ENCODE peak calls at places on chromosomes 5 and 9, in ten cellular contexts. T is heart right ventricle, E is IMR-90, B is HCT116, K is GM23338, O is PC-9, U is PC-3, P is transverse colon, I is colonic mucosa, A is adipocyte. Q is an unnamed sample.

GRCh38 chr5:92652735-92653134 is 928.3 kb downstream of the NR2F1-AS1 start:
- DNase-seq in T (no peak), E (peak; percentile 71), B (no peak), K (no peak), O (no peak), U (no peak), P (no peak), I (no peak), A (peak; percentile 90), Q (no peak)

GRCh38 chr5:58149750-58150149 is 310.1 kb downstream of the PLK2 start:
- DNase-seq in T (no peak), E (no peak), B (no peak), K (no peak), O (no peak), U (peak; percentile 16), P (no peak), I (no peak), A (no peak), Q (no peak)

GRCh38 chr9:123432331-123433236 is 76.6 kb downstream of the CRB2 start:
- DNase-seq in T (no peak), E (no peak), B (no peak), K (no peak), O (no peak), U (no peak), P (no peak), I (no peak), A (no peak), Q (no peak)

GRCh38 chr5:97427235-97427634 is 244.2 kb upstream of the RIOK2 start:
- DNase-seq in T (no peak), E (no peak), B (no peak), K (peak; percentile 48), O (no peak), U (no peak), P (no peak), I (no peak), A (no peak), Q (no peak)

GRCh38 chr9:95854386-95855015 is 21.0 kb upstream of the ERCC6L2 start:
- DNase-seq in T (no peak), E (peak; percentile 82), B (no peak), K (no peak), O (peak; percentile 61), U (peak; percentile 79), P (no peak), I (no peak), A (peak; percentile 84), Q (no peak)

GRCh38 chr9:134895849-134896833 is 15.5 kb downstream of the FCN2 start:
- DNase-seq in T (peak; percentile 76), E (peak; percentile 75), B (peak; percentile 69), K (no peak), O (no peak), U (peak; percentile 61), P (no peak), I (no peak), A (peak; percentile 51), Q (no peak)

GRCh38 chr5:58002318-58002717 is 457.6 kb downstream of the PLK2 start:
- DNase-seq in T (no peak), E (peak; percentile 39), B (no peak), K (no peak), O (peak; percentile 51), U (peak; percentile 77), P (no peak), I (no peak), A (peak; percentile 14), Q (no peak)

GRCh38 chr5:65999061-65999723 is 72.8 kb downstream of the ERBIN start:
- DNase-seq in T (no peak), E (no peak), B (no peak), K (peak; percentile 30), O (no peak), U (no peak), P (no peak), I (no peak), A (no peak), Q (no peak)

GRCh38 chr9:134950404-134950760 is 32.7 kb upstream of the FCN1 start:
- DNase-seq in T (no peak), E (no peak), B (no peak), K (no peak), O (no peak), U (no peak), P (no peak), I (no peak), A (no peak), Q (no peak)

GRCh38 chr9:134242706-134243105 is 78.3 kb upstream of the RNU6ATAC start:
- DNase-seq in T (no peak), E (no peak), B (no peak), K (no peak), O (no peak), U (no peak), P (no peak), I (no peak), A (no peak), Q (no peak)

GRCh38 chr5:32639943-32640342 is 54.6 kb downstream of the SUB1 start:
- DNase-seq in T (no peak), E (no peak), B (peak; percentile 13), K (no peak), O (peak; percentile 75), U (peak; percentile 66), P (no peak), I (no peak), A (no peak), Q (no peak)

GRCh38 chr5:106094128-106094726 is 1576.5 kb downstream of the EFNA5 start:
- DNase-seq in T (no peak), E (peak; percentile 69), B (no peak), K (no peak), O (peak; percentile 77), U (peak; percentile 98), P (peak; percentile 9), I (no peak), A (peak; percentile 93), Q (no peak)

GRCh38 chr5:62312674-62313073 is 6.7 kb downstream of the KIF2A start:
- DNase-seq in T (no peak), E (no peak), B (no peak), K (no peak), O (no peak), U (no peak), P (no peak), I (no peak), A (peak; percentile 27), Q (no peak)

GRCh38 chr5:94243612-94244011 is 374.8 kb downstream of the KIAA0825 start:
- DNase-seq in T (no peak), E (peak; percentile 54), B (no peak), K (no peak), O (no peak), U (no peak), P (no peak), I (no peak), A (no peak), Q (no peak)

GRCh38 chr5:124721336-124721735 is 25.1 kb downstream of the ZNF608 start:
- DNase-seq in T (no peak), E (no peak), B (no peak), K (no peak), O (no peak), U (no peak), P (no peak), I (no peak), A (no peak), Q (no peak)

GRCh38 chr5:124718376-124718775 is 28.1 kb downstream of the ZNF608 start:
- DNase-seq in T (no peak), E (no peak), B (no peak), K (no peak), O (peak; percentile 67), U (peak; percentile 6), P (no peak), I (no peak), A (no peak), Q (no peak)

GRCh38 chr5:124716169-124716568 is 30.3 kb downstream of the ZNF608 start:
- DNase-seq in T (no peak), E (no peak), B (no peak), K (no peak), O (no peak), U (no peak), P (no peak), I (no peak), A (no peak), Q (no peak)

GRCh38 chr5:124720589-124720988 is 25.9 kb downstream of the ZNF608 start:
- DNase-seq in T (no peak), E (no peak), B (no peak), K (no peak), O (no peak), U (no peak), P (no peak), I (no peak), A (no peak), Q (no peak)

DNA sequence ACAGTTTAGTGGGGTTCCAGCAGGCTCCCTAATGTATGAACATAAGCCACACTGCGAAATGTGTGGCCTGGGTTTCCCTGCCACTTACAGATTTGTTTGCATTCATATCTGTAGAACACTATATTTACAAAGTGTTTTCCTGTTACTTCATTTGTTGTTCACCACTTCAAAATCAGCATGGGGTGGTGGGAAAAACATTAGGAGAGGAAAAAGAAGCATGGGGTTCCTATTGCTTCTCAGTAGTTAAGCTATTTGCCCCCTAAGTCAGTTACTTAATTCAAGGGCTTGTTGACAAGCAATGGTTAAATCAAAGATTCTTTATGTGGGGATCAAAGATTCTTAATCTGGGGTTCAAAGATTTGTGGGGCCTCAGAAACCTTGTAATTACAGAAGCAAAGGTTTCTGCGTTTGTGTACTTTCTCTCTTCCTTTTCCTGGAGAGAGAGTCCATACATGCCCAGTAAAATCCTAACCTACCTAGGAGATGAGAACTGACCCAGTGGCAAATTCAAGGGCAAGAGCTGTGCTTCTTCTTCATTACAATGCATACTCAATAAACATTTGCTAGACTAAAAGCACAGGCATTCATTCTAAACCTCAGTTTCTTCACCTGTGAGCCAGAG is 27.0 kb downstream of the ZNF608 start:
- DNase-seq in T (no peak), E (no peak), B (no peak), K (no peak), O (no peak), U (no peak), P (no peak), I (no peak), A (no peak), Q (no peak)
- H3K4me3 ChIP-seq in T (no peak overlapping the region), E (no peak overlapping the region), B (no peak overlapping the region), K (no peak overlapping the region), O (no peak overlapping the region), U (no peak overlapping the region), P (no peak overlapping the region), I (no peak overlapping the region), A (no peak overlapping the region), Q (no peak overlapping the region)

GRCh38 chr9:131575946-131576853 is 30.9 kb downstream of the PRRT1B start:
- DNase-seq in T (no peak), E (no peak), B (no peak), K (no peak), O (no peak), U (no peak), P (no peak), I (no peak), A (no peak), Q (no peak)
- H3K36me3 ChIP-seq in T (peaks cover 97% of the 10 kb centered on the region), E (peaks cover 37% of the 10 kb centered on the region), B (no peaks in the 10 kb centered on the region), K (no peaks in the 10 kb centered on the region), O (no peaks in the 10 kb centered on the region), U (no peaks in the 10 kb centered on the region), P (no peaks in the 10 kb centered on the region), I (peaks cover 11% of the 10 kb centered on the region), A (peaks cover 41% of the 10 kb centered on the region), Q (peaks cover 8% of the 10 kb centered on the region)

GRCh38 chr9:116155700-116156045 is 2.1 kb downstream of the PAPPA start:
- DNase-seq in T (no peak), E (peak; percentile 75), B (no peak), K (peak; percentile 31), O (no peak), U (no peak), P (no peak), I (no peak), A (peak; percentile 80), Q (peak; percentile 34)
- H3K27me3 ChIP-seq in T (peaks cover 5% of the 10 kb centered on the region), E (no peaks in the 10 kb centered on the region), B (peaks cover 35% of the 10 kb centered on the region), K (peaks cover 67% of the 10 kb centered on the region), O (no peaks in the 10 kb centered on the region), U (no peaks in the 10 kb centered on the region), P (peaks cover 71% of the 10 kb centered on the region), I (peaks cover 30% of the 10 kb centered on the region), A (no peaks in the 10 kb centered on the region), Q (peaks cover 53% of the 10 kb centered on the region)

GRCh38 chr5:67050125-67050524 is 146.5 kb downstream of the CD180 start:
- DNase-seq in T (no peak), E (no peak), B (no peak), K (no peak), O (no peak), U (no peak), P (peak; percentile 39), I (peak; percentile 57), A (no peak), Q (no peak)
- H3K4me3 ChIP-seq in T (no peak overlapping the region), E (no peak overlapping the region), B (no peak overlapping the region), K (no peak overlapping the region), O (no peak overlapping the region), U (no peak overlapping the region), P (no peak overlapping the region), I (no peak overlapping the region), A (no peak overlapping the region), Q (no peak overlapping the region)